ENCODE peak calls at places on chromosome 16, in five cellular contexts. R is stimulated activated CD4-positive, alpha-beta T cell treated with anti-CD3 and anti-CD28 coated beads, Interleukin-4, amount 100 ng/mL, for 24 hours; C is OCI-LY7; J is nucleus accumbens; M is AG10803. D is an unnamed sample.

GRCh38 chr16:57167951-57168350 is 17.9 kb downstream of the PSME3IP1 start:
- DNase-seq in C (peak), M (peak), R (peak), J (no peak), D (peak)

GRCh38 chr16:82945420-82946096 is 318.8 kb downstream of the CDH13 start:
- DNase-seq in C (no peak), R (no peak), J (no peak), M (no peak), D (no peak)

GRCh38 chr16:931171-931570 is 39.6 kb downstream of the LMF1 start:
- DNase-seq in J (no peak), M (no peak), C (no peak), R (no peak), D (no peak)

GRCh38 chr16:65315004-65315398 is 193.1 kb upstream of the CDH11 start:
- DNase-seq in J (no peak), R (no peak), C (no peak), M (no peak), D (no peak)

GRCh38 chr16:81442220-81442908 is 2.2 kb upstream of the CMIP start:
- DNase-seq in R (no peak), M (no peak), J (no peak), C (no peak), D (no peak)

GRCh38 chr16:84481051-84481735 is 23.3 kb downstream of the MEAK7 start:
- DNase-seq in C (no peak), R (no peak), M (no peak), J (no peak), D (no peak)

GRCh38 chr16:72865835-72866234 is 182.1 kb downstream of the ZFHX3 start:
- DNase-seq in M (no peak), J (no peak), R (no peak), C (no peak), D (no peak)

GRCh38 chr16:89062389-89063345 is 31.0 kb upstream of the ACSF3 start:
- DNase-seq in M (no peak), J (no peak), R (no peak), C (peak), D (no peak)

GRCh38 chr16:3793161-3793576 is 75.8 kb upstream of the TRAP1 start:
- DNase-seq in C (no peak), J (no peak), M (no peak), R (no peak), D (no peak)

GRCh38 chr16:53913082-53913870 is 209.3 kb downstream of the FTO start:
- DNase-seq in J (no peak), C (no peak), M (peak), R (no peak), D (peak)

GRCh38 chr16:70298988-70299938 is at the start of gene DDX19B:
- DNase-seq in M (peak), C (peak), R (peak), J (peak), D (peak)

GRCh38 chr16:68491576-68491950 is 43.3 kb upstream of the SMPD3 start:
- DNase-seq in J (no peak), R (no peak), M (no peak), C (no peak), D (no peak)

GRCh38 chr16:85884808-85885463 is 14.0 kb upstream of the IRF8 start:
- DNase-seq in J (no peak), M (no peak), R (no peak), C (no peak), D (no peak)

GRCh38 chr16:89013692-89014455 is 36.9 kb upstream of the CBFA2T3 start:
- DNase-seq in J (no peak), R (no peak), C (no peak), M (no peak), D (no peak)

GRCh38 chr16:83054302-83054701 is 427.5 kb downstream of the CDH13 start:
- DNase-seq in M (no peak), C (no peak), R (no peak), J (no peak), D (no peak)

GRCh38 chr16:27225536-27226360 is 22.4 kb downstream of the KDM8 start:
- DNase-seq in C (peak), R (no peak), J (no peak), M (no peak), D (no peak)

GRCh38 chr16:73058221-73058615 is 10.3 kb upstream of the ZFHX3 start:
- DNase-seq in C (peak), M (peak), R (no peak), J (no peak), D (no peak)

GRCh38 chr16:87061521-87061920 is 255.7 kb downstream of the C16orf95 start:
- DNase-seq in C (no peak), J (no peak), M (no peak), R (no peak), D (no peak)

GRCh38 chr16:13337482-13337881 is 436.1 kb downstream of the SHISA9 start:
- DNase-seq in M (no peak), C (no peak), J (no peak), R (no peak), D (no peak)

GRCh38 chr16:86117756-86118155 is 218.8 kb downstream of the IRF8 start:
- DNase-seq in R (no peak), J (no peak), M (peak), C (no peak), D (peak)

GRCh38 chr16:88781140-88782077 is 3.6 kb downstream of the PIEZO1 start:
- DNase-seq in J (no peak), C (peak), M (no peak), R (peak), D (no peak)

GRCh38 chr16:30949655-30950515 is 1.0 kb downstream of the ORAI3 start:
- DNase-seq in R (peak), J (no peak), M (peak), C (peak), D (peak)

GRCh38 chr16:9151597-9151996 is 60.2 kb downstream of the HAPSTR1 start:
- DNase-seq in R (no peak), C (peak), J (no peak), M (peak), D (peak)

GRCh38 chr16:49407873-49408565 is 34.4 kb downstream of the C16orf78 start:
- DNase-seq in J (peak), R (peak), C (peak), M (peak), D (peak)

GRCh38 chr16:88700636-88701482 is 5.3 kb downstream of the RNF166 start:
- DNase-seq in C (peak), J (peak), M (peak), R (peak), D (peak)

GRCh38 chr16:85878407-85878806 is 20.6 kb upstream of the IRF8 start:
- DNase-seq in M (no peak), J (no peak), R (no peak), C (no peak), D (no peak)

GRCh38 chr16:35523991-35524390 is 2064.6 kb downstream of the TP53TG3F start:
- DNase-seq in J (no peak), M (no peak), C (no peak), R (no peak), D (no peak)

GRCh38 chr16:67179421-67180080 is 4.2 kb downstream of the MATCAP1 start:
- DNase-seq in J (no peak), R (no peak), C (peak), M (no peak), D (no peak)

GRCh38 chr16:83552193-83552592 is 255.6 kb upstream of the HSBP1 start:
- DNase-seq in R (no peak), C (no peak), M (peak), J (no peak), D (peak)

GRCh38 chr16:2487903-2488531 is 13.1 kb downstream of the TBC1D24 start:
- DNase-seq in M (no peak), J (no peak), R (no peak), C (no peak), D (no peak)

GRCh38 chr16:12360240-12360639 is 383.7 kb downstream of the SNX29 start:
- DNase-seq in M (no peak), C (no peak), R (no peak), J (no peak), D (no peak)

GRCh38 chr16:22938647-22939046 is 124.7 kb downstream of the HS3ST2 start:
- DNase-seq in R (no peak), M (no peak), C (no peak), J (no peak), D (no peak)